ENCODE peak calls at places on chromosome 20, in six cellular contexts. P is upper lobe of left lung, R is brain microvascular endothelial cell, K is GM12865, H is foreskin fibroblast, N is cardiac muscle cell. U is an unnamed sample.

GRCh38 chr20:59318201-59318790 is 17.9 kb downstream of the EDN3 start:
- DNase-seq in H (no peak), N (no peak), K (no peak), R (no peak), P (no peak), U (no peak)

GRCh38 chr20:25058051-25058796 is at the start of gene ACSS1:
- DNase-seq in P (peak; percentile 76), N (no peak), R (no peak), H (peak; percentile 23), K (peak; percentile 94), U (no peak)

GRCh38 chr20:51345601-51346101 is 196.9 kb downstream of the NFATC2 start:
- DNase-seq in H (peak; percentile 92), K (no peak), R (no peak), P (no peak), N (no peak), U (peak; percentile 86)

GRCh38 chr20:8721098-8721497 is 347.8 kb upstream of the PLCB4 start:
- DNase-seq in K (peak; percentile 61), R (peak; percentile 50), N (peak; percentile 72), H (peak; percentile 45), P (no peak), U (peak; percentile 61)

GRCh38 chr20:54194724-54195438 is 13.0 kb upstream of the PFDN4 start:
- DNase-seq in K (peak; percentile 57), R (peak; percentile 9), N (no peak), H (no peak), P (no peak), U (peak; percentile 64)

GRCh38 chr20:51094221-51094620 is 71.3 kb upstream of the KCNG1 start:
- DNase-seq in P (no peak), R (no peak), H (no peak), N (peak; percentile 48), K (no peak), U (no peak)

GRCh38 chr20:37901667-37902503 is 1.0 kb upstream of the VSTM2L start:
- DNase-seq in P (peak; percentile 57), K (peak; percentile 89), N (peak; percentile 75), R (peak; percentile 72), H (peak; percentile 32), U (peak; percentile 80)

GRCh38 chr20:51221791-51222408 is 199.0 kb upstream of the KCNG1 start:
- DNase-seq in K (no peak), R (no peak), N (no peak), H (peak; percentile 38), P (no peak), U (peak; percentile 90)

GRCh38 chr20:9025643-9026042 is 43.2 kb upstream of the PLCB4 start:
- DNase-seq in N (no peak), H (peak; percentile 51), R (peak; percentile 55), P (no peak), K (no peak), U (peak; percentile 76)

GRCh38 chr20:59603727-59604608 is at the start of gene PHACTR3:
- DNase-seq in R (no peak), P (no peak), N (no peak), K (no peak), H (no peak), U (no peak)

GRCh38 chr20:11922561-11922960 is 4.9 kb downstream of the BTBD3 start:
- DNase-seq in R (no peak), K (no peak), N (no peak), P (no peak), H (no peak), U (no peak)

GRCh38 chr20:19609642-19610223 is 148.3 kb upstream of the RIN2 start:
- DNase-seq in N (no peak), P (no peak), H (no peak), R (no peak), K (no peak), U (peak; percentile 18)

GRCh38 chr20:39333211-39333610 is 371.1 kb downstream of the DHX35 start:
- DNase-seq in R (no peak), N (no peak), H (no peak), K (no peak), P (no peak), U (no peak)

GRCh38 chr20:33262658-33263065 is 20.4 kb upstream of the BPIFB1 start:
- DNase-seq in N (peak; percentile 81), K (peak; percentile 23), P (peak; percentile 40), R (peak; percentile 52), H (peak; percentile 32), U (peak; percentile 57)

GRCh38 chr20:3887870-3888614 is 1.1 kb upstream of the PANK2 start:
- DNase-seq in K (peak; percentile 37), H (no peak), P (peak; percentile 38), R (peak; percentile 29), N (no peak), U (no peak)

GRCh38 chr20:8335796-8336195 is 203.7 kb downstream of the PLCB1 start:
- DNase-seq in K (no peak), H (no peak), R (no peak), N (no peak), P (no peak), U (no peak)

DNA sequence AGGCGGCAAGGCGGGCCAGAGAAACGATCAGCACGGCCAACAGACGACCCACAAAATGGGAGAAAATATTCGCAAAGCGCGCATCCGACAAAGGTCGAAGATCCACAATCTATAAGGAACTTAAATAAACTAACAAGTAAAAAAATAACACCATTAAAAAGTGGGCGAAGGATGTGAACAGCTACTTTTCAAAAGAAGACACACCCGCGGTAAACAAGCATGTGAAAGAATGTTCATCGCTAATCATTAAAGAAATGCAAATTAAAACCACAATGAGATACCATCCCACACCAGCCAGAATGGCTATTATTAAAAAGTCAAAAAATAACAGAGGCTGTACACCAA is 117.8 kb upstream of the SIRPA start:
- DNase-seq in H (no peak), K (no peak), P (no peak), R (no peak), N (no peak), U (no peak)
- H3K4me3 ChIP-seq in H (peak overlapping the region; percentile 90), K (peak overlapping the region; percentile 47), P (peak overlapping the region; percentile 59), R (peak overlapping the region; percentile 79), N (peak overlapping the region; percentile 69), U (no peak overlapping the region)

GRCh38 chr20:58245931-58246330 is 17.5 kb upstream of the ANKRD60 start:
- DNase-seq in N (no peak), H (no peak), R (no peak), P (no peak), K (no peak), U (no peak)

GRCh38 chr20:58243653-58244410 is 15.4 kb upstream of the ANKRD60 start:
- DNase-seq in H (no peak), K (no peak), N (no peak), P (no peak), R (peak; percentile 48), U (no peak)

GRCh38 chr20:58244517-58245030 is 16.1 kb upstream of the ANKRD60 start:
- DNase-seq in N (no peak), K (no peak), P (no peak), H (no peak), R (no peak), U (no peak)

GRCh38 chr20:58245181-58245891 is 16.9 kb upstream of the ANKRD60 start:
- DNase-seq in R (no peak), N (no peak), K (no peak), H (no peak), P (no peak), U (no peak)

GRCh38 chr20:58246346-58246745 is 17.9 kb upstream of the ANKRD60 start:
- DNase-seq in R (peak; percentile 29), P (no peak), H (no peak), K (no peak), N (peak; percentile 43), U (peak; percentile 54)
- TF ChIP-seq CTCF in R (peak; percentile 62), P (peak; percentile 12), H (peak; percentile 25), K (no peak), N (peak; percentile 36), U (peak; percentile 53)

DNA sequence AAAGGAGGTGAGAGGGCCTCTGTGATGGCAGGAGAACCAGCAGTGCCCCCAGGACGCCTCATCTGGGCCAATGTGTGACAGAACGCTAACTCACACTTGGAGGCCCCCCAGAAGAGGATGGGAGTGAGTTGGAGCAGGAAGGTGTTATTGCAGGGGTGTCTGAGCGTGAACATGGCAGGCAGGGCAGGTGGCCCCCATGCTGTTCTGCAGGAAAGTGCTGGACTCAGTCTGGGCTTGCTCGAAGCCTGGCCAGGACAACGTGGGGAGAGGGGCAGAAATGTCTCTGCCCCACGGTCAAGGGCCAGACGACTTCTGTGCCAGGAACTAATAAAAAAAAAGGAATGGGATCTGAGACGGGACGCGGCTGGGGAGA is 931 bp upstream of the EBF4 start:
- DNase-seq in N (no peak), P (no peak), H (no peak), K (no peak), R (no peak), U (no peak)
- H3K4me3 ChIP-seq in N (no peak overlapping the region), P (peak overlapping the region; percentile 53), H (no peak overlapping the region), K (no peak overlapping the region), R (no peak overlapping the region), U (no peak overlapping the region)

DNA sequence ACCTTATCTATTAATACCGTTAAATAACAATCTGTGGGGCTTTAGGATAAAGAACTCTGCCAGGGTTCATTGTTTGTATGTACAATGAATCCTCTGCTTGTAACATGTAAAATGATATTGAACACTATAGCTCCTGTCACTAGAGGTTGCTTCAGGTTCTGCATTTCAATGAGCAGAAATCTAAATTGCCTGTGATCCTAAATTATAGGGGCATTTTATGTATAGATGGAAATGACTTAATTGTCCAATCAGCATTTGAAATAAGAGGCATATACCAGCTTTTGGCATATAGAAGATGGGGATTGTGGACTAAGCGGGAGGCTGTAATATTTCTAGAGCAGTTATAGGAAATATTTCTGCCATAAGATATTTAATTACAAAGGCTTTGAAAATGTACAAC is 2.0 kb downstream of the NCOA3 start:
- DNase-seq in P (no peak), K (peak; percentile 28), R (no peak), N (no peak), H (no peak), U (no peak)
- TF ChIP-seq CTCF in P (no peak), K (no peak), R (no peak), N (no peak), H (no peak), U (peak; percentile 8)

DNA sequence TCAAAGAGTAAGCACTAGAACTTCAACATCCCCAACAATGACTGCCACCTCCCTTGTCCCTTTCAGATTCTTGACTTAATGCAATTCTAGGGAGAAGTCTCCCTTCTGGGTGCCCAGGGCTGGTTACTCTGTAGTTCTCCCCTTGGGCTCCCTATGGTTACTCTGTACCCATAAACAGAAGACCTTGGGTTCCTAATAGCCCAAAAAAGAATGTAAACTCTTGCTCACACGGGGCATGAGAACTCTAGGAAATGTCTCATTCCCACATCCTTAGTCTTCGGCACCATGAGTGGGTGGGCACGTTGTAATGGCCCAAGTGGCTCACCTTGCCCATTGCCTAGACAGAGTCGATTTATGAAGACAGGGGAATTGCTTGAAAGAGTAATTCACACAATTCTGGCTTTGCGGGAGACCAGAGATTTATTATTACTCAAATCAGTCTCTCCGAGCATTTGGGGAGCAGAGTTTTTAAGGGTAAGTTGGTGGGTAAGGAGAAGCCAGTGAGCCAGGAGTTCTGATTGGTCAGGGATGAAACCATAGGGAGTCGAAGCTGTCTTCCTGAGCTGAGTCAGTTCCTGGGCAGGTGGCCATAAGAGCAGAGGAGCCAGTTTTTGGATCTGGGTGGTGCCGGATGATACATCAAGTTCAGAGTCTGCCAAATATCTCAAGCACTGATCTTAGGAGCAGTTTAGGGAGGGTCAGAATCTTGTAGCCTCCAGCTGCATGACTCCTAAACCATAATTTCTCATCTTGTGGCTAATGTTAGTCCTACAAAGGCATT is 61.2 kb upstream of the SIRPG start:
- DNase-seq in H (peak; percentile 46), K (no peak), R (peak; percentile 3), N (no peak), P (no peak), U (peak; percentile 98)
- H3K4me3 ChIP-seq in H (no peak overlapping the region), K (no peak overlapping the region), R (no peak overlapping the region), N (no peak overlapping the region), P (no peak overlapping the region), U (no peak overlapping the region)

GRCh38 chr20:53157443-53158408 is 185.6 kb downstream of the TSHZ2 start:
- DNase-seq in K (peak; percentile 85), R (peak; percentile 45), H (peak; percentile 1), P (peak; percentile 39), N (no peak), U (peak; percentile 51)
- TF ChIP-seq CTCF in K (peak; percentile 63), R (peak; percentile 70), H (peak; percentile 70), P (no peak), N (peak; percentile 60), U (peak; percentile 44)

GRCh38 chr20:63641146-63641791 is 12.0 kb downstream of the STMN3 start:
- DNase-seq in P (no peak), N (no peak), K (peak; percentile 74), H (no peak), R (peak; percentile 15), U (peak; percentile 7)
- H3K4me3 ChIP-seq in P (peak overlapping the region; percentile 90), N (no peak overlapping the region), K (peak overlapping the region; percentile 97), H (peak overlapping the region; percentile 17), R (peak overlapping the region; percentile 51), U (peak overlapping the region; percentile 41)

U was measured in epithelial cell of esophagus.